ENCODE peak calls at places on chromosomes 13 and 19, in four cellular contexts. One of them, this sample, is unnamed.

GRCh38 chr13:113835461-113836274 is 28.2 kb downstream of the GAS6 start:
- DNase-seq in NCI-H1092 treated with DMSO at 0.1 percent for 48 hours: peak; percentile 10
- DNase-seq in T-cell: no peak
- DNase-seq in H7: no peak
- DNase-seq in this sample: no peak

GRCh38 chr13:111184685-111185401 is 69.7 kb downstream of the ARHGEF7 start:
- DNase-seq in T-cell: peak; percentile 23
- DNase-seq in H7: no peak
- DNase-seq in NCI-H1092 treated with DMSO at 0.1 percent for 48 hours: peak; percentile 94
- DNase-seq in this sample: no peak

GRCh38 chr19:45547965-45548609 is 36.5 kb downstream of the OPA3 start:
- DNase-seq in H7: peak; percentile 54
- DNase-seq in T-cell: no peak
- DNase-seq in NCI-H1092 treated with DMSO at 0.1 percent for 48 hours: no peak
- DNase-seq in this sample: no peak

GRCh38 chr13:45932611-45933182 is 81.1 kb upstream of the SIAH3 start:
- DNase-seq in T-cell: no peak
- DNase-seq in H7: no peak
- DNase-seq in NCI-H1092 treated with DMSO at 0.1 percent for 48 hours: no peak
- DNase-seq in this sample: no peak

GRCh38 chr19:30857966-30858490 is 485.8 kb downstream of the ZNF536 start:
- DNase-seq in H7: no peak
- DNase-seq in T-cell: no peak
- DNase-seq in NCI-H1092 treated with DMSO at 0.1 percent for 48 hours: no peak
- DNase-seq in this sample: peak; percentile 8

GRCh38 chr13:50677687-50678463 is 165.6 kb downstream of the DLEU7 start:
- DNase-seq in T-cell: no peak
- DNase-seq in NCI-H1092 treated with DMSO at 0.1 percent for 48 hours: no peak
- DNase-seq in H7: no peak
- DNase-seq in this sample: no peak

GRCh38 chr13:107730835-107731234 is 484.5 kb downstream of the LIG4 start:
- DNase-seq in T-cell: no peak
- DNase-seq in NCI-H1092 treated with DMSO at 0.1 percent for 48 hours: no peak
- DNase-seq in H7: no peak
- DNase-seq in this sample: no peak

GRCh38 chr13:99027661-99028425 is 50.0 kb upstream of the DOCK9 start:
- DNase-seq in T-cell: no peak
- DNase-seq in H7: no peak
- DNase-seq in NCI-H1092 treated with DMSO at 0.1 percent for 48 hours: no peak
- DNase-seq in this sample: no peak

GRCh38 chr13:79481685-79482052 is 714 bp downstream of the NDFIP2 start:
- DNase-seq in T-cell: no peak
- DNase-seq in H7: no peak
- DNase-seq in NCI-H1092 treated with DMSO at 0.1 percent for 48 hours: peak; percentile 48
- DNase-seq in this sample: no peak

GRCh38 chr13:89951341-89951740 is 1396.1 kb upstream of the MIR17HG start:
- DNase-seq in T-cell: no peak
- DNase-seq in H7: no peak
- DNase-seq in NCI-H1092 treated with DMSO at 0.1 percent for 48 hours: no peak
- DNase-seq in this sample: no peak

GRCh38 chr13:100112186-100112838 is 23.4 kb downstream of the PCCA start:
- DNase-seq in T-cell: no peak
- DNase-seq in NCI-H1092 treated with DMSO at 0.1 percent for 48 hours: no peak
- DNase-seq in H7: no peak
- DNase-seq in this sample: no peak

GRCh38 chr13:30332516-30333165 is 25.3 kb upstream of the KATNAL1 start:
- DNase-seq in H7: no peak
- DNase-seq in NCI-H1092 treated with DMSO at 0.1 percent for 48 hours: no peak
- DNase-seq in T-cell: no peak
- DNase-seq in this sample: no peak

GRCh38 chr13:99813346-99814095 is 158.0 kb downstream of the ZIC5 start:
- DNase-seq in T-cell: no peak
- DNase-seq in H7: no peak
- DNase-seq in NCI-H1092 treated with DMSO at 0.1 percent for 48 hours: no peak
- DNase-seq in this sample: no peak

GRCh38 chr13:110400786-110401533 is 93.9 kb downstream of the COL4A2 start:
- DNase-seq in H7: no peak
- DNase-seq in NCI-H1092 treated with DMSO at 0.1 percent for 48 hours: no peak
- DNase-seq in T-cell: no peak
- DNase-seq in this sample: no peak

GRCh38 chr13:67438465-67438864 is 208.3 kb upstream of the PCDH9 start:
- DNase-seq in H7: peak; percentile 2
- DNase-seq in NCI-H1092 treated with DMSO at 0.1 percent for 48 hours: peak; percentile 48
- DNase-seq in T-cell: no peak
- DNase-seq in this sample: peak; percentile 46

GRCh38 chr19:28023064-28023463 is 1189.9 kb downstream of the UQCRFS1 start:
- DNase-seq in T-cell: no peak
- DNase-seq in H7: no peak
- DNase-seq in NCI-H1092 treated with DMSO at 0.1 percent for 48 hours: no peak
- DNase-seq in this sample: no peak

GRCh38 chr19:604355-604754 is 14.7 kb downstream of the HCN2 start:
- DNase-seq in T-cell: no peak
- DNase-seq in H7: no peak
- DNase-seq in NCI-H1092 treated with DMSO at 0.1 percent for 48 hours: no peak
- DNase-seq in this sample: no peak

GRCh38 chr19:2517881-2518601 is 42.1 kb downstream of the GADD45B start:
- DNase-seq in NCI-H1092 treated with DMSO at 0.1 percent for 48 hours: no peak
- DNase-seq in H7: peak; percentile 73
- DNase-seq in T-cell: no peak
- DNase-seq in this sample: no peak

GRCh38 chr19:5993516-5994406 is 15.8 kb upstream of the RANBP3 start:
- DNase-seq in H7: peak; percentile 51
- DNase-seq in NCI-H1092 treated with DMSO at 0.1 percent for 48 hours: no peak
- DNase-seq in T-cell: no peak
- DNase-seq in this sample: no peak

GRCh38 chr13:91323349-91323748 is 24.1 kb upstream of the MIR17HG start:
- DNase-seq in H7: no peak
- DNase-seq in T-cell: no peak
- DNase-seq in NCI-H1092 treated with DMSO at 0.1 percent for 48 hours: no peak
- DNase-seq in this sample: no peak

GRCh38 chr19:3860499-3860898 is 8.3 kb downstream of the ZFR2 start:
- DNase-seq in T-cell: no peak
- DNase-seq in H7: no peak
- DNase-seq in NCI-H1092 treated with DMSO at 0.1 percent for 48 hours: no peak
- DNase-seq in this sample: no peak

GRCh38 chr13:37076818-37077217 is 17.3 kb upstream of the SUPT20H start:
- DNase-seq in NCI-H1092 treated with DMSO at 0.1 percent for 48 hours: no peak
- DNase-seq in T-cell: no peak
- DNase-seq in H7: no peak
- DNase-seq in this sample: no peak

This sample was measured in endodermal cell.